ENCODE peak calls at places on chromosomes 3 and 15, in four cellular contexts. One of them, this sample, is unnamed.

GRCh38 chr3:186760141-186760813 is 23.1 kb upstream of the EIF4A2 start:
- DNase-seq in GM12878: no peak
- DNase-seq in HepG2: peak
- DNase-seq in SK-N-SH: no peak
- DNase-seq in this sample: no peak

GRCh38 chr3:22269827-22270226 is 518.8 kb upstream of the ZNF385D start:
- DNase-seq in GM12878: no peak
- DNase-seq in HepG2: no peak
- DNase-seq in SK-N-SH: no peak
- DNase-seq in this sample: no peak

GRCh38 chr15:45429974-45430792 is 51.8 kb upstream of the GATM start:
- DNase-seq in GM12878: no peak
- DNase-seq in HepG2: peak
- DNase-seq in SK-N-SH: peak
- DNase-seq in this sample: peak

GRCh38 chr15:69939513-69940440 is 157.9 kb downstream of the TLE3 start:
- DNase-seq in GM12878: no peak
- DNase-seq in HepG2: no peak
- DNase-seq in SK-N-SH: no peak
- DNase-seq in this sample: no peak

GRCh38 chr3:153311531-153311930 is 149.5 kb downstream of the RAP2B start:
- DNase-seq in GM12878: no peak
- DNase-seq in HepG2: no peak
- DNase-seq in SK-N-SH: no peak
- DNase-seq in this sample: no peak

GRCh38 chr3:13043656-13044055 is 29.6 kb downstream of the IQSEC1 start:
- DNase-seq in GM12878: no peak
- DNase-seq in HepG2: no peak
- DNase-seq in SK-N-SH: no peak
- DNase-seq in this sample: no peak

GRCh38 chr15:38603271-38603670 is 38.7 kb upstream of the RASGRP1 start:
- DNase-seq in GM12878: no peak
- DNase-seq in HepG2: no peak
- DNase-seq in SK-N-SH: no peak
- DNase-seq in this sample: no peak

GRCh38 chr15:100116416-100117190 is 225.2 kb downstream of the ADAMTS17 start:
- DNase-seq in GM12878: no peak
- DNase-seq in HepG2: no peak
- DNase-seq in SK-N-SH: no peak
- DNase-seq in this sample: no peak

GRCh38 chr15:31275331-31276262 is 51.0 kb upstream of the KLF13 start:
- DNase-seq in GM12878: no peak
- DNase-seq in HepG2: no peak
- DNase-seq in SK-N-SH: peak
- DNase-seq in this sample: no peak

GRCh38 chr3:170690133-170690981 is 104.5 kb upstream of the SLC7A14 start:
- DNase-seq in GM12878: no peak
- DNase-seq in HepG2: peak
- DNase-seq in SK-N-SH: peak
- DNase-seq in this sample: peak

GRCh38 chr15:71581406-71581930 is 228.9 kb upstream of the NR2E3 start:
- DNase-seq in GM12878: no peak
- DNase-seq in HepG2: no peak
- DNase-seq in SK-N-SH: no peak
- DNase-seq in this sample: no peak

GRCh38 chr15:90869140-90869541 is 753 bp downstream of the FURIN start:
- DNase-seq in GM12878: no peak
- DNase-seq in HepG2: no peak
- DNase-seq in SK-N-SH: no peak
- DNase-seq in this sample: no peak

GRCh38 chr3:188722963-188723362 is 448.8 kb upstream of the TPRG1 start:
- DNase-seq in GM12878: no peak
- DNase-seq in HepG2: no peak
- DNase-seq in SK-N-SH: no peak
- DNase-seq in this sample: no peak

GRCh38 chr3:138025553-138025952 is 15.6 kb downstream of the CLDN18 start:
- DNase-seq in GM12878: no peak
- DNase-seq in HepG2: no peak
- DNase-seq in SK-N-SH: no peak
- DNase-seq in this sample: no peak

GRCh38 chr3:49238274-49239127 is 38.5 kb downstream of the C3orf62 start:
- DNase-seq in GM12878: peak
- DNase-seq in HepG2: peak
- DNase-seq in SK-N-SH: no peak
- DNase-seq in this sample: peak

GRCh38 chr3:110296885-110297284 is 774.7 kb upstream of the NECTIN3 start:
- DNase-seq in GM12878: no peak
- DNase-seq in HepG2: no peak
- DNase-seq in SK-N-SH: no peak
- DNase-seq in this sample: no peak

GRCh38 chr3:186307594-186307993 is 54.4 kb downstream of the DGKG start:
- DNase-seq in GM12878: no peak
- DNase-seq in HepG2: peak
- DNase-seq in SK-N-SH: no peak
- DNase-seq in this sample: no peak

GRCh38 chr3:187629711-187630110 is 40.5 kb downstream of the SST start:
- DNase-seq in GM12878: no peak
- DNase-seq in HepG2: no peak
- DNase-seq in SK-N-SH: no peak
- DNase-seq in this sample: no peak

GRCh38 chr3:29313074-29313473 is 32.2 kb downstream of the RBMS3 start:
- DNase-seq in GM12878: no peak
- DNase-seq in HepG2: no peak
- DNase-seq in SK-N-SH: no peak
- DNase-seq in this sample: no peak

GRCh38 chr15:78930577-78931388 is 14.1 kb downstream of the CTSH start:
- DNase-seq in GM12878: no peak
- DNase-seq in HepG2: no peak
- DNase-seq in SK-N-SH: peak
- DNase-seq in this sample: peak

GRCh38 chr3:159859424-159859823 is 129.2 kb upstream of the IL12A start:
- DNase-seq in GM12878: no peak
- DNase-seq in HepG2: no peak
- DNase-seq in SK-N-SH: peak
- DNase-seq in this sample: no peak

GRCh38 chr15:76234337-76234889 is 76.9 kb downstream of the ETFA start:
- DNase-seq in GM12878: no peak
- DNase-seq in HepG2: no peak
- DNase-seq in SK-N-SH: no peak
- DNase-seq in this sample: no peak

GRCh38 chr3:159803444-159803843 is 185.2 kb upstream of the IL12A start:
- DNase-seq in GM12878: no peak
- DNase-seq in HepG2: no peak
- DNase-seq in SK-N-SH: no peak
- DNase-seq in this sample: no peak

GRCh38 chr3:53184701-53185100 is 23.7 kb downstream of the PRKCD start:
- DNase-seq in GM12878: no peak
- DNase-seq in HepG2: no peak
- DNase-seq in SK-N-SH: no peak
- DNase-seq in this sample: no peak

GRCh38 chr3:67386446-67386845 is 268.0 kb downstream of the SUCLG2 start:
- DNase-seq in GM12878: no peak
- DNase-seq in HepG2: no peak
- DNase-seq in SK-N-SH: no peak
- DNase-seq in this sample: no peak

GRCh38 chr15:45790325-45790943 is 155.6 kb downstream of the SQOR start:
- DNase-seq in GM12878: no peak
- DNase-seq in HepG2: peak
- DNase-seq in SK-N-SH: peak
- DNase-seq in this sample: peak

GRCh38 chr3:132659000-132659369 is 624 bp downstream of the ACAD11 start:
- DNase-seq in GM12878: no peak
- DNase-seq in HepG2: no peak
- DNase-seq in SK-N-SH: no peak
- DNase-seq in this sample: no peak

GRCh38 chr3:98977520-98977919 is 76.0 kb upstream of the DCBLD2 start:
- DNase-seq in GM12878: peak
- DNase-seq in HepG2: peak
- DNase-seq in SK-N-SH: no peak
- DNase-seq in this sample: no peak

GRCh38 chr15:71329041-71329440 is 213.8 kb downstream of the THSD4 start:
- DNase-seq in GM12878: no peak
- DNase-seq in HepG2: no peak
- DNase-seq in SK-N-SH: no peak
- DNase-seq in this sample: no peak

GRCh38 chr15:24856397-24857093 is 98.2 kb upstream of the SNRPN start:
- DNase-seq in GM12878: no peak
- DNase-seq in HepG2: no peak
- DNase-seq in SK-N-SH: peak
- DNase-seq in this sample: no peak

GRCh38 chr3:95705786-95706418 is 1108.5 kb upstream of the EPHA6 start:
- DNase-seq in GM12878: no peak
- DNase-seq in HepG2: peak
- DNase-seq in SK-N-SH: no peak
- DNase-seq in this sample: no peak

GRCh38 chr3:34235096-34235495 is 436.7 kb downstream of the PDCD6IP start:
- DNase-seq in GM12878: no peak
- DNase-seq in HepG2: no peak
- DNase-seq in SK-N-SH: no peak
- DNase-seq in this sample: no peak
- TF ChIP-seq REST in GM12878: no peak
- TF ChIP-seq REST in HepG2: no peak
- TF ChIP-seq REST in SK-N-SH: no peak
- TF ChIP-seq REST in this sample: no peak

DNA sequence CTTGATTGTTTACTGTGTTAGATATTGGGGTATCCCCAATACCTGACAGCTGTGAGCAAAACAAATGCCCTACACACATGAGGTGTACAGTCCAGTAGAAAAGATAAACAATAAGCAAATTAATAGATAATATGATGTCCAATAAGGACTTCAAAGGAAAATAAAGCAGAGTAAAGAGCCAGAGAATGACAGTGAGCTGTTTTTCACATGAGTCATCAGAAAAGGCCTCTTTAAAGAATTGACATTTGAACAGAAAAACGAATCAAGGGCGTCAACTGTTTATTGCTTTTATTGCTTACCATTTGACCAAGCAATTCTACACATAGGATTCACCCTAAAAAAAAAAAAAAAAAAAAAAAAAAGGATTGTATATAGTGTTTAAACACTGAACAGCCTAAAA is 96.6 kb upstream of the FLNB start:
- DNase-seq in GM12878: no peak
- DNase-seq in HepG2: peak
- DNase-seq in SK-N-SH: no peak
- DNase-seq in this sample: no peak
- TF ChIP-seq MXI1 in GM12878: no peak
- TF ChIP-seq MXI1 in HepG2: no peak
- TF ChIP-seq MXI1 in SK-N-SH: no peak
- TF ChIP-seq MXI1 in this sample: no peak

GRCh38 chr3:10743366-10744097 is 72.5 kb upstream of the SLC6A11 start:
- DNase-seq in GM12878: no peak
- DNase-seq in HepG2: no peak
- DNase-seq in SK-N-SH: no peak
- DNase-seq in this sample: no peak

GRCh38 chr3:10737785-10738184 is 78.2 kb upstream of the SLC6A11 start:
- DNase-seq in GM12878: no peak
- DNase-seq in HepG2: no peak
- DNase-seq in SK-N-SH: no peak
- DNase-seq in this sample: no peak

GRCh38 chr3:10740954-10741353 is 75.1 kb upstream of the SLC6A11 start:
- DNase-seq in GM12878: no peak
- DNase-seq in HepG2: no peak
- DNase-seq in SK-N-SH: no peak
- DNase-seq in this sample: no peak

GRCh38 chr3:10742031-10742671 is 73.9 kb upstream of the SLC6A11 start:
- DNase-seq in GM12878: no peak
- DNase-seq in HepG2: no peak
- DNase-seq in SK-N-SH: no peak
- DNase-seq in this sample: no peak

DNA sequence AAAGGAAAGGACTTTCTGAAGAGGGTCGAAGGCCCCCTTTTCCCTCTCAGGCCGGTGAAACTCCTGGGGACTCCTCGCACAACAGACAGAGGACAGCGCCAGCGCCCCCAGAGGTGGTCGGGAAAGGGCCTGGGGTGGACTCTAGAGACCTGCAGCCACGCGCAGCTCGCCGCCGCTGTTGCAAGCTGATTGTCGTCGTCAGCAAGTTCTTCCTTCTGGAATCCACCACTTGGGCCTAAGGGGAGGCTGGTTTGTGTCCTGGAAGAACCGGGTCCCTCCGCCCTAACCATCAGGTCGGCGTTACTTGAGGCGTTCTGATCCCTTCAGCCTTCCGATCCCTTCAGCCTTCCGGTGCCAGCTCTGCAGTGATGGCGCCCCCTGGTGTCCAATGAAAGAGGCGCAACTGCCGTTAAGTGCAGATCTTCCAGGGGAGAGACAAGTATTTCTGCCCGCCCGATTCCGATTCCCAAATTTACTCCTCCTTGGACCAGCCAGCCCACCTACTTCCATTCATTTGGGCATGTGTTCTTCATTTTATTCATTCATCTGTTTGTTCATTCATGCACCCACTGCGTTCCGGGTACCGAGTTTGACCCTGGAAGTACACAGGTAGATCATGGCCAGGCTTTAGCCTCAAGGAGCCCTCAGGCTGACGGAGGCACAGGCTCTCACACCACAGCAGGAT is 77.2 kb upstream of the SLC6A11 start:
- DNase-seq in GM12878: no peak
- DNase-seq in HepG2: peak
- DNase-seq in SK-N-SH: peak
- DNase-seq in this sample: peak
- TF ChIP-seq REST in GM12878: no peak
- TF ChIP-seq REST in HepG2: no peak
- TF ChIP-seq REST in SK-N-SH: no peak
- TF ChIP-seq REST in this sample: no peak

GRCh38 chr3:127750226-127751031 is 71.9 kb downstream of the MGLL start:
- DNase-seq in GM12878: peak
- DNase-seq in HepG2: no peak
- DNase-seq in SK-N-SH: peak
- DNase-seq in this sample: no peak
- TF ChIP-seq MXI1 in GM12878: peak
- TF ChIP-seq MXI1 in HepG2: no peak
- TF ChIP-seq MXI1 in SK-N-SH: no peak
- TF ChIP-seq MXI1 in this sample: no peak

GRCh38 chr15:101660005-101660404 is 7.8 kb upstream of the TM2D3 start:
- DNase-seq in GM12878: no peak
- DNase-seq in HepG2: no peak
- DNase-seq in SK-N-SH: no peak
- DNase-seq in this sample: no peak
- TF ChIP-seq REST in GM12878: no peak
- TF ChIP-seq REST in HepG2: no peak
- TF ChIP-seq REST in SK-N-SH: no peak
- TF ChIP-seq REST in this sample: no peak

This sample was measured in K562.